ENCODE peak calls at places on chromosomes 11 and 22, in four cellular contexts. One of them, this sample, is unnamed.

GRCh38 chr11:127195791-127196190 is 195.2 kb upstream of the KIRREL3 start:
- DNase-seq in NCI-H2081: no peak
- DNase-seq in tibial artery: no peak
- DNase-seq in AG10803: no peak
- DNase-seq in this sample: no peak

GRCh38 chr11:125317416-125317815 is 152.9 kb downstream of the PKNOX2 start:
- DNase-seq in NCI-H2081: no peak
- DNase-seq in tibial artery: no peak
- DNase-seq in AG10803: no peak
- DNase-seq in this sample: no peak

GRCh38 chr22:37870273-37870672 is 21.1 kb downstream of the EIF3L start:
- DNase-seq in NCI-H2081: no peak
- DNase-seq in tibial artery: no peak
- DNase-seq in AG10803: peak; percentile 30
- DNase-seq in this sample: no peak

GRCh38 chr11:33310720-33311500 is 53.7 kb downstream of the HIPK3 start:
- DNase-seq in NCI-H2081: no peak
- DNase-seq in tibial artery: no peak
- DNase-seq in AG10803: no peak
- DNase-seq in this sample: peak; percentile 61

GRCh38 chr22:49150801-49151221 is 676.9 kb downstream of the BRD1 start:
- DNase-seq in NCI-H2081: no peak
- DNase-seq in tibial artery: no peak
- DNase-seq in AG10803: no peak
- DNase-seq in this sample: no peak

GRCh38 chr11:76667271-76667818 is 3.2 kb downstream of the LRRC32 start:
- DNase-seq in NCI-H2081: no peak
- DNase-seq in tibial artery: peak; percentile 15
- DNase-seq in AG10803: no peak
- DNase-seq in this sample: no peak

GRCh38 chr11:44755553-44756505 is 29.1 kb downstream of the TSPAN18 start:
- DNase-seq in NCI-H2081: peak; percentile 79
- DNase-seq in tibial artery: peak; percentile 57
- DNase-seq in AG10803: peak; percentile 91
- DNase-seq in this sample: peak; percentile 37

GRCh38 chr11:71999360-71999759 is 651 bp downstream of the IL18BP start:
- DNase-seq in NCI-H2081: no peak
- DNase-seq in tibial artery: no peak
- DNase-seq in AG10803: peak; percentile 61
- DNase-seq in this sample: peak; percentile 29

GRCh38 chr11:28690746-28691145 is 582.6 kb downstream of the METTL15 start:
- DNase-seq in NCI-H2081: no peak
- DNase-seq in tibial artery: no peak
- DNase-seq in AG10803: peak; percentile 36
- DNase-seq in this sample: no peak

GRCh38 chr22:42208362-42208761 is 62.1 kb downstream of the TCF20 start:
- DNase-seq in NCI-H2081: no peak
- DNase-seq in tibial artery: no peak
- DNase-seq in AG10803: no peak
- DNase-seq in this sample: no peak

GRCh38 chr11:94120946-94121345 is 7.7 kb upstream of the PANX1 start:
- DNase-seq in NCI-H2081: no peak
- DNase-seq in tibial artery: no peak
- DNase-seq in AG10803: no peak
- DNase-seq in this sample: no peak

GRCh38 chr11:2759228-2760195 is 59.7 kb upstream of the KCNQ1OT1 start:
- DNase-seq in NCI-H2081: no peak
- DNase-seq in tibial artery: peak; percentile 10
- DNase-seq in AG10803: no peak
- DNase-seq in this sample: peak; percentile 76

GRCh38 chr11:48116437-48116836 is 100.2 kb upstream of the OR4B1 start:
- DNase-seq in NCI-H2081: no peak
- DNase-seq in tibial artery: no peak
- DNase-seq in AG10803: no peak
- DNase-seq in this sample: no peak

GRCh38 chr22:46587492-46588278 is 32.5 kb upstream of the GRAMD4 start:
- DNase-seq in NCI-H2081: no peak
- DNase-seq in tibial artery: no peak
- DNase-seq in AG10803: no peak
- DNase-seq in this sample: no peak

GRCh38 chr11:82038151-82038550 is 695.5 kb downstream of the FAM181B start:
- DNase-seq in NCI-H2081: no peak
- DNase-seq in tibial artery: no peak
- DNase-seq in AG10803: no peak
- DNase-seq in this sample: peak; percentile 9

GRCh38 chr22:38697055-38697980 is 3.4 kb downstream of the JOSD1 start:
- DNase-seq in NCI-H2081: no peak
- DNase-seq in tibial artery: no peak
- DNase-seq in AG10803: peak; percentile 47
- DNase-seq in this sample: peak; percentile 42

GRCh38 chr11:116244425-116244824 is 528.4 kb downstream of the BUD13 start:
- DNase-seq in NCI-H2081: no peak
- DNase-seq in tibial artery: no peak
- DNase-seq in AG10803: no peak
- DNase-seq in this sample: no peak

GRCh38 chr11:16026849-16027248 is 329.5 kb downstream of the SOX6 start:
- DNase-seq in NCI-H2081: no peak
- DNase-seq in tibial artery: no peak
- DNase-seq in AG10803: no peak
- DNase-seq in this sample: no peak

GRCh38 chr22:32619614-32620426 is 145.2 kb downstream of the FBXO7 start:
- DNase-seq in NCI-H2081: no peak
- DNase-seq in tibial artery: peak; percentile 83
- DNase-seq in AG10803: peak; percentile 82
- DNase-seq in this sample: peak; percentile 71

GRCh38 chr22:50699754-50700386 is 27.2 kb downstream of the SHANK3 start:
- DNase-seq in NCI-H2081: no peak
- DNase-seq in tibial artery: no peak
- DNase-seq in AG10803: no peak
- DNase-seq in this sample: no peak

GRCh38 chr11:69342588-69343330 is 48.8 kb downstream of the MYEOV start:
- DNase-seq in NCI-H2081: no peak
- DNase-seq in tibial artery: no peak
- DNase-seq in AG10803: no peak
- DNase-seq in this sample: no peak

GRCh38 chr11:83459802-83460201 is 173.6 kb upstream of the CCDC90B start:
- DNase-seq in NCI-H2081: peak; percentile 16
- DNase-seq in tibial artery: no peak
- DNase-seq in AG10803: no peak
- DNase-seq in this sample: no peak

GRCh38 chr22:48955351-48956311 is 872.0 kb downstream of the BRD1 start:
- DNase-seq in NCI-H2081: no peak
- DNase-seq in tibial artery: peak; percentile 12
- DNase-seq in AG10803: no peak
- DNase-seq in this sample: no peak

GRCh38 chr11:96567193-96567592 is 177.4 kb downstream of the JRKL start:
- DNase-seq in NCI-H2081: no peak
- DNase-seq in tibial artery: no peak
- DNase-seq in AG10803: no peak
- DNase-seq in this sample: peak; percentile 3

GRCh38 chr11:128179049-128179448 is 408.3 kb downstream of the ETS1 start:
- DNase-seq in NCI-H2081: peak; percentile 77
- DNase-seq in tibial artery: no peak
- DNase-seq in AG10803: peak; percentile 79
- DNase-seq in this sample: no peak

GRCh38 chr11:45857834-45858492 is 10.7 kb downstream of the CRY2 start:
- DNase-seq in NCI-H2081: no peak
- DNase-seq in tibial artery: peak; percentile 38
- DNase-seq in AG10803: peak; percentile 99
- DNase-seq in this sample: peak; percentile 99

This sample was measured in renal cortical epithelial cell.